ENCODE peak calls at places on chromosomes 2 and 18, in eight cellular contexts. I is cardiac muscle cell; P is psoas muscle; F is CD4-positive, alpha-beta T cell; U is aorta; L is tibial nerve; Q is foreskin keratinocyte; D is astrocyte. X is an unnamed sample.

GRCh38 chr2:39313575-39313974 is 69.8 kb upstream of the CDKL4 start:
- DNase-seq in I (no peak), P (no peak), F (no peak), U (no peak), L (no peak), Q (no peak), D (peak), X (no peak)

GRCh38 chr2:43130548-43130875 is 95.9 kb downstream of the ZFP36L2 start:
- DNase-seq in I (no peak), P (no peak), F (no peak), U (no peak), L (no peak), Q (no peak), D (no peak), X (no peak)

GRCh38 chr2:21307037-21307436 is 183.3 kb downstream of the TDRD15 start:
- DNase-seq in I (no peak), P (no peak), F (no peak), U (no peak), L (no peak), Q (no peak), D (no peak), X (no peak)

GRCh38 chr18:60549338-60549960 is 176.9 kb upstream of the MC4R start:
- DNase-seq in I (peak), P (no peak), F (no peak), U (no peak), L (peak), Q (peak), D (peak), X (no peak)

GRCh38 chr2:203585541-203585940 is 50.4 kb upstream of the RAPH1 start:
- DNase-seq in I (no peak), P (no peak), F (no peak), U (no peak), L (no peak), Q (no peak), D (no peak), X (no peak)

GRCh38 chr2:201357216-201357615 is at the start of gene FLACC1:
- DNase-seq in I (peak), P (no peak), F (no peak), U (no peak), L (no peak), Q (no peak), D (peak), X (no peak)

GRCh38 chr2:19073522-19073921 is 284.9 kb downstream of the OSR1 start:
- DNase-seq in I (no peak), P (peak), F (no peak), U (no peak), L (no peak), Q (peak), D (peak), X (no peak)

GRCh38 chr18:9753863-9754262 is 45.8 kb downstream of the RAB31 start:
- DNase-seq in I (no peak), P (no peak), F (no peak), U (no peak), L (no peak), Q (peak), D (peak), X (no peak)

GRCh38 chr2:210162466-210163124 is 8.6 kb downstream of the KANSL1L start:
- DNase-seq in I (no peak), P (no peak), F (no peak), U (no peak), L (no peak), Q (no peak), D (no peak), X (no peak)

GRCh38 chr2:221610675-221611074 is 38.6 kb upstream of the EPHA4 start:
- DNase-seq in I (no peak), P (no peak), F (no peak), U (no peak), L (no peak), Q (no peak), D (no peak), X (no peak)

GRCh38 chr2:158024288-158024898 is 77.3 kb upstream of the UPP2 start:
- DNase-seq in I (peak), P (peak), F (peak), U (no peak), L (peak), Q (no peak), D (no peak), X (peak)

GRCh38 chr2:10220516-10221391 is 82.0 kb upstream of the HPCAL1 start:
- DNase-seq in I (no peak), P (no peak), F (no peak), U (peak), L (no peak), Q (no peak), D (peak), X (no peak)

GRCh38 chr2:65025453-65026128 is 30.6 kb upstream of the CEP68 start:
- DNase-seq in I (no peak), P (no peak), F (no peak), U (no peak), L (no peak), Q (no peak), D (peak), X (no peak)

GRCh38 chr18:58661423-58661822 is 9.8 kb upstream of the MALT1 start:
- DNase-seq in I (peak), P (no peak), F (no peak), U (no peak), L (no peak), Q (no peak), D (no peak), X (no peak)

GRCh38 chr2:129193961-129194360 is 785.5 kb upstream of the RAB6C start:
- DNase-seq in I (no peak), P (no peak), F (no peak), U (no peak), L (no peak), Q (no peak), D (no peak), X (no peak)

GRCh38 chr2:143955416-143956075 is 564.4 kb downstream of the ZEB2 start:
- DNase-seq in I (no peak), P (no peak), F (no peak), U (no peak), L (no peak), Q (peak), D (peak), X (no peak)

GRCh38 chr2:20052872-20053281 is 1.4 kb upstream of the LAPTM4A start:
- DNase-seq in I (no peak), P (peak), F (no peak), U (peak), L (peak), Q (peak), D (peak), X (no peak)

GRCh38 chr2:236631361-236632291 is 62.0 kb downstream of the ACKR3 start:
- DNase-seq in I (no peak), P (no peak), F (no peak), U (peak), L (no peak), Q (no peak), D (no peak), X (no peak)

GRCh38 chr2:227759411-227760113 is 13.9 kb downstream of the SCYGR8 start:
- DNase-seq in I (no peak), P (no peak), F (no peak), U (no peak), L (no peak), Q (peak), D (peak), X (no peak)

GRCh38 chr2:62578837-62579640 is 73.0 kb upstream of the TMEM17 start:
- DNase-seq in I (no peak), P (peak), F (no peak), U (no peak), L (no peak), Q (peak), D (peak), X (no peak)

GRCh38 chr2:48978131-48978530 is 176.2 kb downstream of the FSHR start:
- DNase-seq in I (no peak), P (no peak), F (no peak), U (no peak), L (no peak), Q (no peak), D (no peak), X (no peak)

GRCh38 chr18:48715651-48716354 is 177.0 kb downstream of the CTIF start:
- DNase-seq in I (no peak), P (peak), F (no peak), U (peak), L (peak), Q (no peak), D (no peak), X (no peak)

GRCh38 chr2:216283038-216283900 is 89.0 kb downstream of the MARCHF4 start:
- DNase-seq in I (peak), P (no peak), F (no peak), U (no peak), L (no peak), Q (no peak), D (no peak), X (no peak)

GRCh38 chr2:61549546-61549945 is 11.4 kb upstream of the XPO1 start:
- DNase-seq in I (no peak), P (no peak), F (no peak), U (no peak), L (no peak), Q (no peak), D (no peak), X (no peak)

GRCh38 chr2:240257940-240258580 is 117.6 kb upstream of the OTOS start:
- DNase-seq in I (no peak), P (no peak), F (no peak), U (no peak), L (no peak), Q (no peak), D (no peak), X (no peak)

GRCh38 chr2:98839292-98839691 is 96.7 kb downstream of the CRACDL start:
- DNase-seq in I (no peak), P (no peak), F (no peak), U (no peak), L (no peak), Q (peak), D (peak), X (no peak)

GRCh38 chr2:27497288-27497627 is 619 bp downstream of the GCKR start:
- DNase-seq in I (no peak), P (no peak), F (no peak), U (no peak), L (no peak), Q (no peak), D (no peak), X (no peak)

GRCh38 chr2:27502149-27502548 is 5.5 kb downstream of the GCKR start:
- DNase-seq in I (no peak), P (no peak), F (no peak), U (no peak), L (no peak), Q (no peak), D (peak), X (no peak)

GRCh38 chr2:27496357-27497287 is at the start of gene GCKR:
- DNase-seq in I (no peak), P (no peak), F (no peak), U (no peak), L (no peak), Q (peak), D (peak), X (no peak)

GRCh38 chr2:27498975-27499374 is 2.3 kb downstream of the GCKR start:
- DNase-seq in I (no peak), P (no peak), F (no peak), U (no peak), L (no peak), Q (no peak), D (no peak), X (no peak)

DNA sequence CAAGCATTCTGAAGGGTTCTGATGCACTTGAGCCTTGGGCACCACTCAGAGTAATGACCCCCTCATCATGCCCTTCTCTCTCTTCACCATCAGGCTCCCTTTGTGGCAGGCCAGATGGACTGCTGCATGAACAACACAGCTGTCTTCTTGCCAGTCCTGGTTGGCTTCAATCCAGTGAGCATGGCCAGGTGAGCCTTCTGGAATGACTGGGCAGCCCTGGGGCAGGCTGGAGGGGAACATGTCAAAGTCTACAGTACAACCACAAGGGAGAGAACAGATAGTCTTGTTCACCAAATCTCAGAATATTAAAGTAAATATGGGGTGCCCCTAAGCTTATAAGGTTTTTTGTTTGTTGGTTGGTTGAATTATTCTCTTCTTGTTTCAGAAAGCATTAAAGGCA is 4.4 kb downstream of the GCKR start:
- DNase-seq in I (no peak), P (no peak), F (no peak), U (no peak), L (no peak), Q (no peak), D (no peak), X (no peak)
- H3K27ac ChIP-seq in I (no peak), P (no peak), F (no peak), U (no peak), L (no peak), Q (no peak), D (no peak), X (no peak)

GRCh38 chr18:30175621-30176225 is 866.8 kb downstream of the DSC3 start:
- DNase-seq in I (no peak), P (no peak), F (no peak), U (no peak), L (no peak), Q (no peak), D (no peak), X (no peak)

GRCh38 chr18:30175061-30175574 is 867.4 kb downstream of the DSC3 start:
- DNase-seq in I (no peak), P (no peak), F (no peak), U (no peak), L (no peak), Q (no peak), D (no peak), X (no peak)

GRCh38 chr18:30177056-30177455 is 865.5 kb downstream of the DSC3 start:
- DNase-seq in I (no peak), P (no peak), F (no peak), U (no peak), L (no peak), Q (peak), D (peak), X (no peak)
- H3K27ac ChIP-seq in I (no peak), P (no peak), F (no peak), U (no peak), L (no peak), Q (no peak), D (peak), X (no peak)

GRCh38 chr2:233013650-233014049 is 594 bp upstream of the NGEF start:
- DNase-seq in I (no peak), P (no peak), F (no peak), U (no peak), L (no peak), Q (no peak), D (no peak), X (no peak)

GRCh38 chr2:233013027-233013461 is at the start of gene NGEF:
- DNase-seq in I (no peak), P (no peak), F (no peak), U (no peak), L (no peak), Q (no peak), D (no peak), X (no peak)

GRCh38 chr2:233011268-233012190 is 1.5 kb downstream of the NGEF start:
- DNase-seq in I (no peak), P (no peak), F (no peak), U (no peak), L (no peak), Q (no peak), D (no peak), X (no peak)

GRCh38 chr2:233010569-233011267 is 2.3 kb downstream of the NGEF start:
- DNase-seq in I (no peak), P (no peak), F (no peak), U (no peak), L (no peak), Q (no peak), D (no peak), X (no peak)

GRCh38 chr2:233012301-233012971 is 620 bp downstream of the NGEF start:
- DNase-seq in I (no peak), P (no peak), F (no peak), U (no peak), L (no peak), Q (no peak), D (no peak), X (no peak)
- H3K27ac ChIP-seq in I (no peak), P (no peak), F (no peak), U (no peak), L (no peak), Q (no peak), D (no peak), X (no peak)

GRCh38 chr2:139033300-139033699 is 253.1 kb upstream of the NXPH2 start:
- DNase-seq in I (no peak), P (no peak), F (no peak), U (no peak), L (no peak), Q (peak), D (peak), X (no peak)
- H3K27ac ChIP-seq in I (no peak), P (no peak), F (no peak), U (no peak), L (no peak), Q (no peak), D (no peak), X (no peak)

GRCh38 chr2:56386657-56387056 is 202.9 kb downstream of the CCDC85A start:
- DNase-seq in I (no peak), P (no peak), F (no peak), U (no peak), L (no peak), Q (no peak), D (no peak), X (no peak)

GRCh38 chr2:56382466-56382865 is 198.7 kb downstream of the CCDC85A start:
- DNase-seq in I (no peak), P (no peak), F (no peak), U (no peak), L (no peak), Q (no peak), D (no peak), X (no peak)

GRCh38 chr2:56376699-56377665 is 193.2 kb downstream of the CCDC85A start:
- DNase-seq in I (no peak), P (no peak), F (no peak), U (no peak), L (no peak), Q (no peak), D (peak), X (no peak)

GRCh38 chr2:56379066-56379465 is 195.3 kb downstream of the CCDC85A start:
- DNase-seq in I (no peak), P (no peak), F (no peak), U (no peak), L (no peak), Q (no peak), D (no peak), X (no peak)

GRCh38 chr2:56380861-56381260 is 197.1 kb downstream of the CCDC85A start:
- DNase-seq in I (no peak), P (no peak), F (no peak), U (no peak), L (no peak), Q (no peak), D (no peak), X (no peak)
- H3K27ac ChIP-seq in I (no peak), P (no peak), F (no peak), U (no peak), L (no peak), Q (no peak), D (no peak), X (no peak)

GRCh38 chr2:111140815-111141214 is 20.1 kb downstream of the BCL2L11 start:
- DNase-seq in I (no peak), P (no peak), F (no peak), U (no peak), L (no peak), Q (no peak), D (no peak), X (no peak)

GRCh38 chr2:111142101-111142500 is 21.4 kb downstream of the BCL2L11 start:
- DNase-seq in I (no peak), P (no peak), F (no peak), U (no peak), L (no peak), Q (no peak), D (no peak), X (no peak)

GRCh38 chr2:111143107-111143886 is 22.6 kb downstream of the BCL2L11 start:
- DNase-seq in I (no peak), P (no peak), F (no peak), U (no peak), L (no peak), Q (no peak), D (no peak), X (no peak)

GRCh38 chr2:111138834-111139233 is 18.1 kb downstream of the BCL2L11 start:
- DNase-seq in I (no peak), P (no peak), F (no peak), U (no peak), L (no peak), Q (no peak), D (no peak), X (no peak)

DNA sequence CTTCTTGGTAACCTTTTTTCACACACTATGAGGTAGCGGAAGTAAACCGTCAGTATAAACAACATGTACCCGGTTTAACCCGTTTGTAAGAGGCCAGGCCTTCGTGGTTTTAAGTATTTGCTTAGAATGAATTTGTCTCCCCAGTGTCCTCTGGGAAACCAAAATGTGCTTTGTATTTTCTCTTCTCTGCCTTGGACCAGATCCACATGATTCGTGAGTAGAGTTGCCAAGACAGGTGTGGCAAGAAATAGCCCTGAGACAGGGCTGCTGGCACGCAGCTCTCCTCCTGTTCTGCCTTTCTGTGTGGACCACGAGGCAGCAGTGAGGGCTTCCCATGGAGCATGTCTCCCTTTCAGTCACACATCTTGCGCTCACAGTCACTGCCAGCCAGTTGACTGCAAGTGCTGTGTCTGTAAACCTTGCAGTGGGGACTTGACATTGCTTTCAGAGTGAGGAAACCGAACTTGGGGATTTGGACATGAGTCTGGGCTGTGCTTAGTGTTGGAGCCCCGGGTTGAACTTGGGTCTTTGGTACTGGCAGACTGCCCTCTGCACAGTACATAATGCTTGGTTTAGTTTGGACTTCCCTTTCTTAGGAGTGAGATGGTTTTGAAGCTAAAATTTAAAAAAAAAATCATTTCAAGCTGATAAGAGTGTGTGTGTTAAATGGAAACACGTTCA is 19.1 kb downstream of the BCL2L11 start:
- DNase-seq in I (no peak), P (peak), F (no peak), U (no peak), L (no peak), Q (no peak), D (no peak), X (no peak)
- H3K27ac ChIP-seq in I (no peak), P (peak), F (no peak), U (no peak), L (no peak), Q (no peak), D (no peak), X (no peak)

GRCh38 chr2:96345868-96346452 is 10.4 kb downstream of the NCAPH start:
- DNase-seq in I (no peak), P (no peak), F (no peak), U (no peak), L (no peak), Q (no peak), D (no peak), X (no peak)
- H3K27ac ChIP-seq in I (no peak), P (no peak), F (no peak), U (no peak), L (no peak), Q (no peak), D (no peak), X (no peak)

GRCh38 chr2:196096982-196097745 is 28.5 kb upstream of the DNAH7 start:
- DNase-seq in I (no peak), P (no peak), F (no peak), U (no peak), L (no peak), Q (no peak), D (no peak), X (no peak)

GRCh38 chr2:196097864-196098660 is 29.4 kb upstream of the DNAH7 start:
- DNase-seq in I (no peak), P (no peak), F (no peak), U (no peak), L (no peak), Q (no peak), D (no peak), X (no peak)

GRCh38 chr2:196103626-196104025 is 35.0 kb upstream of the DNAH7 start:
- DNase-seq in I (no peak), P (no peak), F (no peak), U (no peak), L (no peak), Q (no peak), D (no peak), X (no peak)

GRCh38 chr2:196105956-196106355 is 37.3 kb upstream of the DNAH7 start:
- DNase-seq in I (no peak), P (no peak), F (no peak), U (no peak), L (no peak), Q (no peak), D (no peak), X (no peak)

GRCh38 chr2:196101325-196101981 is 32.8 kb upstream of the DNAH7 start:
- DNase-seq in I (no peak), P (no peak), F (no peak), U (no peak), L (no peak), Q (no peak), D (peak), X (no peak)
- H3K27ac ChIP-seq in I (no peak), P (no peak), F (no peak), U (no peak), L (no peak), Q (no peak), D (no peak), X (no peak)

X was measured in substantia nigra.